ENCODE peak calls at places on chromosome 17, in six cellular contexts. One of them, this sample, is unnamed.

GRCh38 chr17:42111901-42112551 is 488 bp downstream of the DHX58 start:
- DNase-seq in kidney glomerular epithelial cell: peak
- DNase-seq in dorsolateral prefrontal cortex: peak
- DNase-seq in activated T-cell treated with anti-CD3 and anti-CD28 coated beads, Interleukin-2, amount 50 U/mL, for 48 hours: no peak
- DNase-seq in Calu3: peak
- DNase-seq in stomach: peak
- DNase-seq in this sample: peak

GRCh38 chr17:2418572-2418971 is 17.7 kb upstream of the MNT start:
- DNase-seq in kidney glomerular epithelial cell: no peak
- DNase-seq in dorsolateral prefrontal cortex: no peak
- DNase-seq in activated T-cell treated with anti-CD3 and anti-CD28 coated beads, Interleukin-2, amount 50 U/mL, for 48 hours: no peak
- DNase-seq in Calu3: no peak
- DNase-seq in stomach: no peak
- DNase-seq in this sample: no peak

GRCh38 chr17:48760411-48760810 is 31.9 kb upstream of the HOXB13 start:
- DNase-seq in kidney glomerular epithelial cell: no peak
- DNase-seq in dorsolateral prefrontal cortex: no peak
- DNase-seq in activated T-cell treated with anti-CD3 and anti-CD28 coated beads, Interleukin-2, amount 50 U/mL, for 48 hours: no peak
- DNase-seq in Calu3: peak
- DNase-seq in stomach: no peak
- DNase-seq in this sample: no peak

GRCh38 chr17:42407289-42407836 is 15.7 kb downstream of the CAVIN1 start:
- DNase-seq in kidney glomerular epithelial cell: peak
- DNase-seq in dorsolateral prefrontal cortex: peak
- DNase-seq in activated T-cell treated with anti-CD3 and anti-CD28 coated beads, Interleukin-2, amount 50 U/mL, for 48 hours: peak
- DNase-seq in Calu3: peak
- DNase-seq in stomach: peak
- DNase-seq in this sample: peak

GRCh38 chr17:40032322-40033320 is 17.4 kb downstream of the CSF3 start:
- DNase-seq in kidney glomerular epithelial cell: no peak
- DNase-seq in dorsolateral prefrontal cortex: no peak
- DNase-seq in activated T-cell treated with anti-CD3 and anti-CD28 coated beads, Interleukin-2, amount 50 U/mL, for 48 hours: no peak
- DNase-seq in Calu3: peak
- DNase-seq in stomach: peak
- DNase-seq in this sample: no peak

GRCh38 chr17:41647038-41647813 is 22.9 kb upstream of the KRT17 start:
- DNase-seq in kidney glomerular epithelial cell: no peak
- DNase-seq in dorsolateral prefrontal cortex: no peak
- DNase-seq in activated T-cell treated with anti-CD3 and anti-CD28 coated beads, Interleukin-2, amount 50 U/mL, for 48 hours: no peak
- DNase-seq in Calu3: no peak
- DNase-seq in stomach: no peak
- DNase-seq in this sample: no peak

GRCh38 chr17:28523186-28523585 is 17.0 kb downstream of the FOXN1 start:
- DNase-seq in kidney glomerular epithelial cell: no peak
- DNase-seq in dorsolateral prefrontal cortex: no peak
- DNase-seq in activated T-cell treated with anti-CD3 and anti-CD28 coated beads, Interleukin-2, amount 50 U/mL, for 48 hours: no peak
- DNase-seq in Calu3: no peak
- DNase-seq in stomach: no peak
- DNase-seq in this sample: no peak

GRCh38 chr17:79014158-79014758 is 4.7 kb upstream of the CANT1 start:
- DNase-seq in kidney glomerular epithelial cell: no peak
- DNase-seq in dorsolateral prefrontal cortex: no peak
- DNase-seq in activated T-cell treated with anti-CD3 and anti-CD28 coated beads, Interleukin-2, amount 50 U/mL, for 48 hours: no peak
- DNase-seq in Calu3: no peak
- DNase-seq in stomach: no peak
- DNase-seq in this sample: no peak

GRCh38 chr17:68775338-68775737 is 174.2 kb upstream of the FAM20A start:
- DNase-seq in kidney glomerular epithelial cell: no peak
- DNase-seq in dorsolateral prefrontal cortex: no peak
- DNase-seq in activated T-cell treated with anti-CD3 and anti-CD28 coated beads, Interleukin-2, amount 50 U/mL, for 48 hours: no peak
- DNase-seq in Calu3: no peak
- DNase-seq in stomach: no peak
- DNase-seq in this sample: peak